ENCODE peak calls at places on chromosomes 4 and X, in four cellular contexts. X, C, G and W are unnamed samples.

GRCh38 chrX:24014388-24015018 is 12.5 kb downstream of the KLHL15 start:
- DNase-seq in G (no peak), C (no peak), X (no peak), W (no peak)

GRCh38 chrX:94908648-94909047 is 1234.6 kb downstream of the FAM133A start:
- DNase-seq in X (no peak), G (no peak), C (no peak), W (no peak)

GRCh38 chr4:141340458-141340857 is 119.8 kb downstream of the ZNF330 start:
- DNase-seq in X (no peak), G (no peak), C (no peak), W (no peak)

GRCh38 chr4:185232370-185232769 is 23.0 kb downstream of the SNX25 start:
- DNase-seq in C (no peak), X (no peak), G (no peak), W (no peak)

GRCh38 chr4:5821665-5822358 is 71.1 kb downstream of the CRMP1 start:
- DNase-seq in C (no peak), G (no peak), X (no peak), W (no peak)

GRCh38 chr4:122689972-122690371 is 42.5 kb upstream of the BBS12 start:
- DNase-seq in G (no peak), C (no peak), X (no peak), W (no peak)

GRCh38 chr4:23068287-23068686 is 375.6 kb downstream of the GBA3 start:
- DNase-seq in G (no peak), C (no peak), X (no peak), W (no peak)

GRCh38 chrX:19627081-19627480 is 111.8 kb upstream of the MAP3K15 start:
- DNase-seq in G (no peak), C (peak; percentile 55), X (no peak), W (no peak)

GRCh38 chrX:32048285-32048684 is 976.4 kb upstream of the FTHL17 start:
- DNase-seq in C (no peak), X (no peak), G (no peak), W (no peak)

GRCh38 chr4:23861897-23862296 is 27.9 kb downstream of the PPARGC1A start:
- DNase-seq in G (no peak), C (no peak), X (no peak), W (no peak)

GRCh38 chrX:17361620-17362019 is 13.4 kb upstream of the NHS start:
- DNase-seq in G (no peak), C (no peak), X (no peak), W (no peak)

GRCh38 chr4:10035130-10035529 is 13.8 kb upstream of the SLC2A9 start:
- DNase-seq in C (no peak), X (no peak), G (no peak), W (no peak)

GRCh38 chr4:26860922-26861433 is 337 bp downstream of the STIM2 start:
- DNase-seq in G (no peak), X (peak; percentile 43), C (no peak), W (no peak)

GRCh38 chrX:8987672-8988250 is 46.2 kb downstream of the FAM9B start:
- DNase-seq in X (peak; percentile 19), G (no peak), C (no peak), W (no peak)

GRCh38 chr4:36320130-36320902 is 38.9 kb downstream of the DTHD1 start:
- DNase-seq in C (no peak), X (no peak), G (no peak), W (no peak)

GRCh38 chrX:1334854-1335253 is 1.7 kb upstream of the IL3RA start:
- DNase-seq in C (no peak), X (no peak), G (no peak), W (no peak)

GRCh38 chr4:182010876-182011275 is 232.3 kb upstream of the TENM3 start:
- DNase-seq in G (peak; percentile 8), X (no peak), C (no peak), W (no peak)